ENCODE peak calls at places on chromosomes 5 and 9, in nine cellular contexts. K, D, A, Q, G, V, O, F and P are unnamed samples. For H3K4me1, the result is how much of the 10 kb centered on the place peaks cover.

GRCh38 chr9:37667706-37668672 is 17.2 kb downstream of the FRMPD1 start:
- DNase-seq in K (peak), D (no peak), A (no peak), Q (no peak), G (no peak), V (no peak), O (no peak), F (no peak), P (no peak)

GRCh38 chr9:91157891-91158660 is 203.6 kb downstream of the AUH start:
- DNase-seq in K (no peak), D (no peak), A (no peak), Q (no peak), G (no peak), V (no peak), O (no peak), F (no peak), P (no peak)

GRCh38 chr9:92140074-92140753 is 25.0 kb upstream of the SPTLC1 start:
- DNase-seq in K (peak), D (peak), A (peak), Q (peak), G (peak), V (peak), O (peak), F (peak), P (peak)

GRCh38 chr9:64066736-64067368 is 1218.2 kb downstream of the FOXD4L5 start:
- DNase-seq in K (no peak), D (no peak), A (no peak), Q (no peak), G (no peak), V (no peak), O (no peak), F (no peak), P (no peak)

GRCh38 chr9:93346240-93347112 is 105.0 kb upstream of the FAM120A start:
- DNase-seq in K (peak), D (no peak), A (no peak), Q (no peak), G (no peak), V (no peak), O (no peak), F (no peak), P (no peak)

GRCh38 chr5:116626272-116626723 is 51.7 kb upstream of the SEMA6A start:
- DNase-seq in K (no peak), D (peak), A (no peak), Q (no peak), G (peak), V (peak), O (peak), F (no peak), P (peak)

GRCh38 chr5:170357853-170358497 is 31.2 kb downstream of the KCNMB1 start:
- DNase-seq in K (no peak), D (no peak), A (no peak), Q (no peak), G (peak), V (peak), O (peak), F (no peak), P (peak)

GRCh38 chr5:176995896-176996767 is 10.4 kb downstream of the UIMC1 start:
- DNase-seq in K (no peak), D (no peak), A (no peak), Q (no peak), G (no peak), V (no peak), O (no peak), F (no peak), P (no peak)

GRCh38 chr5:170434953-170435605 is 45.9 kb upstream of the KCNMB1 start:
- DNase-seq in K (peak), D (peak), A (peak), Q (peak), G (no peak), V (peak), O (peak), F (peak), P (peak)

GRCh38 chr5:21642321-21642720 is 1210.8 kb downstream of the CDH12 start:
- DNase-seq in K (no peak), D (no peak), A (no peak), Q (no peak), G (no peak), V (no peak), O (no peak), F (no peak), P (no peak)

GRCh38 chr9:8718121-8718725 is 918.6 kb upstream of the DMAC1 start:
- DNase-seq in K (no peak), D (no peak), A (no peak), Q (no peak), G (no peak), V (peak), O (no peak), F (no peak), P (no peak)

GRCh38 chr9:117763314-117763713 is 59.1 kb downstream of the TLR4 start:
- DNase-seq in K (peak), D (no peak), A (no peak), Q (no peak), G (no peak), V (no peak), O (no peak), F (no peak), P (no peak)

GRCh38 chr5:40717281-40717680 is 37.6 kb downstream of the PTGER4 start:
- DNase-seq in K (no peak), D (no peak), A (no peak), Q (no peak), G (no peak), V (no peak), O (no peak), F (no peak), P (no peak)

GRCh38 chr5:96434201-96434645 is 1.2 kb upstream of the PCSK1 start:
- DNase-seq in K (peak), D (peak), A (peak), Q (no peak), G (no peak), V (peak), O (peak), F (peak), P (peak)

GRCh38 chr5:86795659-86796058 is 177.9 kb downstream of the COX7C start:
- DNase-seq in K (no peak), D (no peak), A (no peak), Q (no peak), G (no peak), V (no peak), O (no peak), F (no peak), P (no peak)

GRCh38 chr5:168706655-168707069 is 127.5 kb upstream of the PANK3 start:
- DNase-seq in K (peak), D (no peak), A (peak), Q (no peak), G (no peak), V (no peak), O (no peak), F (peak), P (no peak)

GRCh38 chr5:72402381-72402890 is 82.3 kb downstream of the PTCD2 start:
- DNase-seq in K (no peak), D (no peak), A (no peak), Q (no peak), G (no peak), V (no peak), O (no peak), F (no peak), P (no peak)

GRCh38 chr5:54794437-54794970 is 190.9 kb downstream of the ESM1 start:
- DNase-seq in K (no peak), D (no peak), A (no peak), Q (no peak), G (no peak), V (no peak), O (no peak), F (no peak), P (no peak)

GRCh38 chr9:83981126-83981871 is 694 bp downstream of the RMI1 start:
- DNase-seq in K (peak), D (peak), A (peak), Q (no peak), G (no peak), V (peak), O (no peak), F (no peak), P (peak)

GRCh38 chr9:121663591-121663990 is 12.2 kb downstream of the DAB2IP start:
- DNase-seq in K (no peak), D (no peak), A (no peak), Q (peak), G (no peak), V (no peak), O (no peak), F (no peak), P (no peak)

GRCh38 chr5:176740131-176740701 is 70.1 kb upstream of the UNC5A start:
- DNase-seq in K (peak), D (no peak), A (no peak), Q (no peak), G (no peak), V (no peak), O (no peak), F (no peak), P (no peak)

GRCh38 chr5:139755892-139756671 is 39.5 kb upstream of the PSD2 start:
- DNase-seq in K (peak), D (no peak), A (no peak), Q (peak), G (no peak), V (no peak), O (no peak), F (no peak), P (no peak)

GRCh38 chr9:99635032-99635431 is 186.7 kb upstream of the NR4A3 start:
- DNase-seq in K (no peak), D (no peak), A (no peak), Q (no peak), G (no peak), V (no peak), O (no peak), F (no peak), P (no peak)

GRCh38 chr5:15385553-15385952 is 114.4 kb upstream of the FBXL7 start:
- DNase-seq in K (no peak), D (no peak), A (no peak), Q (no peak), G (no peak), V (no peak), O (no peak), F (no peak), P (no peak)

GRCh38 chr9:99873531-99873930 is 32.9 kb upstream of the STX17 start:
- DNase-seq in K (no peak), D (no peak), A (no peak), Q (no peak), G (no peak), V (no peak), O (no peak), F (no peak), P (no peak)

GRCh38 chr5:14440598-14441401 is 140.8 kb upstream of the OTULINL start:
- DNase-seq in K (peak), D (no peak), A (no peak), Q (no peak), G (peak), V (peak), O (peak), F (no peak), P (peak)

GRCh38 chr5:113043491-113043931 is 66.9 kb downstream of the DCP2 start:
- DNase-seq in K (peak), D (peak), A (no peak), Q (no peak), G (peak), V (no peak), O (peak), F (no peak), P (peak)

GRCh38 chr5:34915139-34915855 is at the start of the genes BRIX1 and RAD1:
- DNase-seq in K (peak), D (peak), A (peak), Q (peak), G (peak), V (peak), O (peak), F (peak), P (peak)

GRCh38 chr5:15463231-15463630 is 36.7 kb upstream of the FBXL7 start:
- DNase-seq in K (peak), D (no peak), A (no peak), Q (no peak), G (no peak), V (no peak), O (no peak), F (no peak), P (no peak)

GRCh38 chr9:90458485-90458884 is 184.1 kb downstream of the DIRAS2 start:
- DNase-seq in K (peak), D (peak), A (no peak), Q (peak), G (no peak), V (no peak), O (no peak), F (peak), P (no peak)

GRCh38 chr5:1004598-1005361 is 3.8 kb upstream of the NKD2 start:
- DNase-seq in K (peak), D (peak), A (no peak), Q (peak), G (peak), V (peak), O (peak), F (peak), P (peak)

GRCh38 chr5:41751867-41752266 is 118.4 kb downstream of the OXCT1 start:
- DNase-seq in K (no peak), D (no peak), A (no peak), Q (no peak), G (no peak), V (no peak), O (no peak), F (no peak), P (no peak)

GRCh38 chr5:60844429-60844890 is 391 bp upstream of the ELOVL7 start:
- DNase-seq in K (no peak), D (no peak), A (no peak), Q (no peak), G (no peak), V (no peak), O (no peak), F (no peak), P (no peak)

GRCh38 chr5:124996023-124996763 is 249.8 kb upstream of the ZNF608 start:
- DNase-seq in K (no peak), D (no peak), A (no peak), Q (no peak), G (no peak), V (no peak), O (no peak), F (no peak), P (no peak)

GRCh38 chr5:26419987-26420386 is 618.4 kb downstream of the CDH9 start:
- DNase-seq in K (no peak), D (no peak), A (no peak), Q (no peak), G (no peak), V (no peak), O (no peak), F (no peak), P (no peak)

GRCh38 chr5:26415987-26416386 is 622.4 kb downstream of the CDH9 start:
- DNase-seq in K (no peak), D (no peak), A (no peak), Q (no peak), G (no peak), V (no peak), O (no peak), F (no peak), P (no peak)

GRCh38 chr5:26416911-26417310 is 621.5 kb downstream of the CDH9 start:
- DNase-seq in K (no peak), D (no peak), A (no peak), Q (no peak), G (no peak), V (no peak), O (no peak), F (no peak), P (no peak)
- H3K4me3 ChIP-seq in K (no peak), D (no peak), A (no peak), Q (no peak), G (no peak), V (no peak), O (no peak), F (no peak), P (no peak)

GRCh38 chr9:135904121-135904520 is 3.2 kb downstream of the CAMSAP1 start:
- DNase-seq in K (no peak), D (no peak), A (no peak), Q (no peak), G (no peak), V (no peak), O (no peak), F (no peak), P (no peak)
- H3K4me1 ChIP-seq in K (under half), D (under half), A (under half), Q (under half), G (half or more), V (under half), O (half or more), F (under half), P (under half)

DNA sequence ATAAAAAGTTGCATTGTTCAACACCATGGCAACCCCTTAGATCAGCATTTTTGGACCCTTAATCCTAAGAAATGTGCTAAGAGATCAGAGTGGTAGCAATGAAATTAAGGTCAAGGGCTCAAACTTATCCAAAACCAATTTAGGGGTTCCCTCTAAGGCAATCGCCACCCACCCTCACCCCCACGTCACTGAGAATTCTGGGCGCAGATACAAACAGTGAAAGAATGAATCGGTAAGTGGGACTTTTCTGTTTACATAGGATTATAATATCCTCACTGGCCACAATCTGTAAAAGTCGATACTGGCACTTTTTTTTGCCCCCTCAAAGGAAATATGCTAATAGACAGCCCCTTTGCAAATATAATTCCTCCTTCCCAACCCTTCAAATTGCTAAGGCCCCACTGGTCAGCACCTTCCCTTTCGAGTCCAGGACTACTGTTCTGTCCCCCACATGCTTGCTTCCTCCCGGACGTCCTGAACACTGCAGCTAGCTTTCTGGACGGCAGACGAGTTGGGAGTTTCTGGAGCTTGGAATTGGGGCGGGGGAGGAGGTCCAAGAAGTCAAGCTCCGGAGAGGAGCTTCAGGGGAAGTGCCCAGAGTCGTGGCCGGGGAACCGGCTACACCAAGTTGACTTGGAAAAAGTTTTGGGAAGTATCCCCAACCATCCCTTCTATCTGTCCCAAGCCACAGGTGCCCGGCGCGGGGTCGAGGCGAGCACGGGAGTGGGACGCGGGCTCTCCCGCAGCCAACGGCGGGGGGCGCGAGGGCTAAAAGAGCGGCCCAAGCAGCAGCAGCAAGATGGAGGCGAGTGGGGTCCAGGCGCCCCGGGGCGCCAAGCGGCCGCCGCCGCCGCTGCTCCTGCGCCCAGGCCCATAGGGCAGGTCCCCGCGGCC is 2.1 kb downstream of the GAS1 start:
- DNase-seq in K (peak), D (peak), A (no peak), Q (peak), G (no peak), V (no peak), O (no peak), F (no peak), P (no peak)
- H3K4me3 ChIP-seq in K (peak), D (peak), A (no peak), Q (peak), G (peak), V (peak), O (peak), F (no peak), P (peak)

GRCh38 chr9:17318821-17319320 is 184.0 kb downstream of the CNTLN start:
- DNase-seq in K (no peak), D (no peak), A (no peak), Q (no peak), G (no peak), V (no peak), O (no peak), F (no peak), P (no peak)
- H3K4me1 ChIP-seq in K (under half), D (under half), A (under half), Q (under half), G (under half), V (under half), O (under half), F (under half), P (under half)

DNA sequence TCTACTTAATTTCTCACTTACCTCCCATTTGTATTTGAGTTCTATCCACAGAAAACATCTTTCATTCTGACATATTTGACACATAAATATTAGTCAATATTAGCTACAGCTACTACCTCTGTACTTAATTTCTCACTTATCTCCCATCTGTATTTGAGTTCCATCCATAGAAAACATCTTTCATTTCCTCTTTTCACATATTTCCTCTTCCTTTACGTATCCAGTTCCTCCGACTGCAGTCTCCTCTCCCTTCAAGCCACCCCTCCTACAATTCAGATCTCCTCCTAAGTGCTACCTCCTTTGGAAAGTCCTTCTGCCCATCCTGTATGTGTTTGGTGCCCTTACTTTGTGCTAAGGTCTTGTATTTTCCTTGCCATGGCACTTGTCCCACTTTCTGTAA is 1.6 kb downstream of the SREK1IP1 start:
- DNase-seq in K (no peak), D (no peak), A (peak), Q (no peak), G (no peak), V (no peak), O (no peak), F (no peak), P (no peak)
- H3K4me3 ChIP-seq in K (peak), D (no peak), A (peak), Q (no peak), G (peak), V (peak), O (peak), F (peak), P (peak)

DNA sequence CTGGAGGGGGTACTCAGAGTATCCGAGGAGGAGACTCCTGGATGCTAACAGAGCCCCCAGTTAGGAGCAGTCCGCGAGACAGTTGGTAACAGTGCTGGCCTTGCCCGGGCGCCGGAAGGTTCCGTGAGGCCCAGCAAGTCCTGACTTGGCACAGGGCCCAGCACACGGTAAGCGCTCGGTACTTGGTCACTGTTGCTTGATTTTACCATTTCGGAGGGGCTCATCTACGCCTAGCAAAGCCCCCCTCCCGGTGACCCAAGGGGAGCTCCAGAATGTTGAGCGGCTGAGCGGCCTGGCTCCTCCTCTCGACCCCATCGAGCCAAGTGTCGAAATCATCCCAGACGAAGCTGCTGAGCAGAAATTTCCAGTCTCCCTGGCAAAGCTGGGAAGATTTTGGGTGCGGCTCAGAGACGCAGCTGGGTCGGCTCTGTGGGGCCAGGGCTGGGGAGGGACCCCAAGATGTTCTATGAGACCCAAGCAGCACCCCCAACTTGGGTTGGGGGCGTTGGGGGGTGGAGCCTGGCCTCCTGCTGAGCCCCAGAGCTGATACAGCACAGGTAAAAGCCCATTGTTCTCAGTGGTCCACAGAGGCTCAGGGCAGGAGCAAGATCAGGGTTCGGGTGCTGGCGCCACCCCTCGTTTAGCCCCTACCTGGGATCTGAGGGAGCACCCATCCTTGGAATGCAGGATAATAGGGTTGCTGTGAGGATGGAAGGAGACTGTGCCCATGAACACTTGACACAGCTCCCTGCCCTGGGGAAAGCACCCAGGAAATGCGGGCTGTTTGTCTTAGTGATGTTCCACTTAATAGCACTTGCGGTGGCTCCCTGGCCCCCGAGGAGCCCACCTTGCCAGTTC is 137.2 kb downstream of the C9orf50 start:
- DNase-seq in K (peak), D (peak), A (no peak), Q (peak), G (peak), V (peak), O (peak), F (peak), P (peak)
- H3K4me1 ChIP-seq in K (under half), D (half or more), A (under half), Q (under half), G (half or more), V (half or more), O (half or more), F (half or more), P (half or more)

GRCh38 chr5:172643392-172643871 is 2.4 kb downstream of the NEURL1B start:
- DNase-seq in K (no peak), D (no peak), A (no peak), Q (no peak), G (no peak), V (no peak), O (no peak), F (no peak), P (peak)

GRCh38 chr5:172644229-172644628 is 3.2 kb downstream of the NEURL1B start:
- DNase-seq in K (no peak), D (no peak), A (no peak), Q (no peak), G (no peak), V (no peak), O (no peak), F (no peak), P (peak)

GRCh38 chr5:172646716-172647285 is 5.7 kb downstream of the NEURL1B start:
- DNase-seq in K (peak), D (no peak), A (no peak), Q (no peak), G (no peak), V (no peak), O (peak), F (no peak), P (peak)

GRCh38 chr5:172644711-172645110 is 3.6 kb downstream of the NEURL1B start:
- DNase-seq in K (no peak), D (no peak), A (no peak), Q (no peak), G (no peak), V (no peak), O (no peak), F (no peak), P (no peak)

GRCh38 chr5:172645271-172645670 is 4.2 kb downstream of the NEURL1B start:
- DNase-seq in K (no peak), D (no peak), A (no peak), Q (no peak), G (no peak), V (no peak), O (no peak), F (no peak), P (no peak)
- H3K4me3 ChIP-seq in K (no peak), D (no peak), A (no peak), Q (no peak), G (no peak), V (no peak), O (peak), F (no peak), P (peak)